ENCODE peak calls at places on chromosomes 5 and 9, in six cellular contexts. T is K562, L is HCT116, K is GM12878, D is SK-N-SH, H is H1. P is an unnamed sample. For H3K4me1, the result is how much of the 10 kb centered on the place peaks cover.

GRCh38 chr9:81826541-81826906 is 101.7 kb upstream of the SPATA31D4 start:
- DNase-seq in D (no peak), L (no peak), K (no peak), H (no peak), T (no peak), P (no peak)

GRCh38 chr5:147913786-147914185 is 7.4 kb upstream of the C5orf46 start:
- DNase-seq in H (no peak), D (no peak), K (no peak), L (no peak), T (no peak), P (no peak)

GRCh38 chr5:146528232-146528631 is 12.2 kb upstream of the GPR151 start:
- DNase-seq in H (no peak), T (no peak), K (no peak), D (no peak), L (no peak), P (no peak)

GRCh38 chr5:126694403-126694802 is 82.5 kb upstream of the LMNB1 start:
- DNase-seq in T (no peak), K (no peak), L (no peak), H (no peak), D (no peak), P (no peak)

GRCh38 chr5:61397238-61397637 is 65.2 kb downstream of the ZSWIM6 start:
- DNase-seq in H (no peak), D (no peak), L (no peak), K (no peak), T (no peak), P (no peak)

GRCh38 chr5:26955161-26955560 is 83.2 kb downstream of the CDH9 start:
- DNase-seq in D (no peak), K (no peak), H (no peak), T (no peak), L (no peak), P (no peak)

GRCh38 chr5:134086943-134087305 is 27.6 kb upstream of the TCF7 start:
- DNase-seq in D (no peak), H (no peak), T (no peak), K (no peak), L (no peak), P (no peak)

GRCh38 chr5:1804001-1804690 is 2.9 kb downstream of the NDUFS6 start:
- DNase-seq in H (no peak), K (no peak), D (no peak), T (no peak), L (no peak), P (no peak)

GRCh38 chr5:154475613-154476342 is 2.2 kb downstream of the HAND1 start:
- DNase-seq in D (no peak), H (peak), T (no peak), K (no peak), L (no peak), P (no peak)

GRCh38 chr5:157915638-157916037 is 56.7 kb upstream of the CLINT1 start:
- DNase-seq in K (no peak), D (peak), T (peak), L (no peak), H (no peak), P (no peak)

GRCh38 chr5:123098767-123099513 is 9.9 kb downstream of the PRDM6 start:
- DNase-seq in T (no peak), K (no peak), H (no peak), D (peak), L (no peak), P (no peak)

GRCh38 chr9:107637421-107638420 is 148.2 kb upstream of the KLF4 start:
- DNase-seq in T (no peak), H (peak), D (peak), L (no peak), K (no peak), P (peak)

GRCh38 chr5:55313870-55314617 is 6.3 kb downstream of the MTREX start:
- DNase-seq in T (no peak), D (no peak), K (no peak), H (no peak), L (no peak), P (no peak)

GRCh38 chr5:67257500-67257899 is 60.9 kb upstream of the CD180 start:
- DNase-seq in L (no peak), K (no peak), H (no peak), T (no peak), D (no peak), P (no peak)

GRCh38 chr9:100222674-100223073 is 123.6 kb downstream of the INVS start:
- DNase-seq in T (peak), H (no peak), L (no peak), D (peak), K (no peak), P (no peak)

GRCh38 chr9:90162326-90162725 is 480.3 kb downstream of the DIRAS2 start:
- DNase-seq in K (no peak), D (no peak), H (no peak), L (no peak), T (no peak), P (no peak)

GRCh38 chr9:113461943-113462342 is 1.6 kb upstream of the RGS3 start:
- DNase-seq in T (no peak), D (no peak), L (no peak), K (no peak), H (no peak), P (no peak)

GRCh38 chr5:17463653-17464052 is 34.4 kb upstream of the TAF11L2 start:
- DNase-seq in D (no peak), H (no peak), L (no peak), K (no peak), T (no peak), P (peak)

GRCh38 chr5:55904152-55904551 is 53.0 kb downstream of the IL31RA start:
- DNase-seq in D (no peak), L (no peak), T (no peak), H (no peak), K (no peak), P (no peak)

GRCh38 chr9:123536455-123536868 is 180.5 kb downstream of the CRB2 start:
- DNase-seq in T (no peak), K (peak), L (no peak), H (no peak), D (no peak), P (no peak)

GRCh38 chr5:33073856-33074255 is 362.7 kb downstream of the NPR3 start:
- DNase-seq in T (no peak), D (no peak), H (no peak), K (no peak), L (no peak), P (no peak)

GRCh38 chr9:38018964-38019602 is 49.9 kb downstream of the SHB start:
- DNase-seq in L (no peak), H (no peak), T (peak), K (no peak), D (no peak), P (no peak)

GRCh38 chr9:18473551-18474279 is at the start of gene ADAMTSL1:
- DNase-seq in D (peak), H (peak), L (no peak), K (no peak), T (no peak), P (peak)

GRCh38 chr9:132965478-132965877 is 13.0 kb upstream of the GFI1B start:
- DNase-seq in D (no peak), L (no peak), T (no peak), K (no peak), H (no peak), P (no peak)

GRCh38 chr9:111634860-111635259 is 3.7 kb downstream of the DNAJC25 start:
- DNase-seq in H (no peak), L (no peak), K (no peak), T (no peak), D (no peak), P (no peak)

GRCh38 chr5:30479104-30479503 is 714.4 kb upstream of the CDH6 start:
- DNase-seq in T (no peak), H (no peak), K (no peak), L (no peak), D (no peak), P (no peak)

GRCh38 chr9:130041648-130042405 is 1.2 kb downstream of the FNBP1 start:
- DNase-seq in K (no peak), T (no peak), D (peak), L (no peak), H (peak), P (no peak)

GRCh38 chr5:18397393-18397792 is 763.1 kb downstream of the TAF11L14 start:
- DNase-seq in D (no peak), H (no peak), K (no peak), L (no peak), T (no peak), P (no peak)

GRCh38 chr5:174514983-174515394 is 209.4 kb upstream of the MSX2 start:
- DNase-seq in K (no peak), H (no peak), T (no peak), L (no peak), D (no peak), P (no peak)

GRCh38 chr5:16550316-16550952 is 66.4 kb downstream of the RETREG1 start:
- DNase-seq in K (no peak), D (peak), T (peak), L (peak), H (peak), P (peak)

GRCh38 chr9:134928796-134929559 is 11.3 kb upstream of the FCN1 start:
- DNase-seq in H (no peak), K (no peak), L (no peak), T (peak), D (no peak), P (no peak)

GRCh38 chr5:1514027-1514818 is 9.5 kb downstream of the LPCAT1 start:
- DNase-seq in D (peak), T (no peak), H (no peak), L (no peak), K (no peak), P (no peak)

GRCh38 chr9:30235564-30235963 is 2148.9 kb upstream of the ACO1 start:
- DNase-seq in K (no peak), T (no peak), D (no peak), L (no peak), H (no peak), P (no peak)

GRCh38 chr5:18483386-18483785 is 849.1 kb downstream of the TAF11L14 start:
- DNase-seq in D (no peak), L (no peak), T (no peak), H (no peak), K (no peak), P (no peak)

GRCh38 chr5:36156124-36156601 is 4.3 kb downstream of the SKP2 start:
- DNase-seq in T (no peak), H (no peak), L (no peak), D (no peak), K (no peak), P (no peak)

GRCh38 chr5:32254987-32255900 is 57.5 kb downstream of the MTMR12 start:
- DNase-seq in H (no peak), L (no peak), D (no peak), T (no peak), K (no peak), P (no peak)

GRCh38 chr5:98314262-98314661 is 459.2 kb upstream of the RGMB start:
- DNase-seq in K (no peak), H (no peak), L (no peak), T (no peak), D (no peak), P (no peak)

GRCh38 chr9:126292736-126293521 is 33.7 kb upstream of the MVB12B start:
- DNase-seq in L (no peak), K (no peak), H (no peak), T (no peak), D (no peak), P (no peak)

GRCh38 chr9:137115394-137116026 is 977 bp upstream of the DPP7 start:
- DNase-seq in L (no peak), K (no peak), T (no peak), H (peak), D (peak), P (no peak)

GRCh38 chr9:137117269-137117731 is 2.8 kb upstream of the DPP7 start:
- DNase-seq in K (no peak), T (no peak), L (no peak), H (no peak), D (no peak), P (no peak)

GRCh38 chr9:137116728-137117127 is 2.2 kb upstream of the DPP7 start:
- DNase-seq in L (no peak), D (no peak), T (peak), H (no peak), K (no peak), P (no peak)

GRCh38 chr9:137114613-137115393 is at the start of gene DPP7:
- DNase-seq in L (no peak), D (peak), K (no peak), H (peak), T (peak), P (no peak)

DNA sequence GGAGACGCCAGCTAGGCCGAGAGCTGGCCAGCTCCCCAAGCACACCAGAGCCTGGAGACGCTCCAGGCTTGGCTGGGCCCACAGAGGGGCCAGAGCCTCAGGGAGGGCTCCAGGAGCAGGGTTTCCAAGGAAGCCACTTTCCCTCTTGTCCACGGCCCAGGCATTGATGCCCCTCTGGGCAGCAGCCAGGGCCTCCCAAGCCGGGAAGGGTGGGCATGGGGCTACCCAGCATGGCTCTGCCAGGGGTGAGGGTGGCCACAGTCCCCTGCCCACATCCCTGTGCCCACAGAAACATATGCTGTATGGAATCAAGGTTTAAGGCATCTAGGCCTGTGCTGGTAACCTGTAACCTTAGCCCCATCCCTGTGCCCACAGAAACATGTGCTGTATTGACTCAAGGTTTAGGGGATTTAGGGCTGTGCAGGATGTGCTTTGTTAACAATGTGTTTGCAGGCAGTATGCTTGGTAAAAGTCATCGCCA is 1.5 kb upstream of the DPP7 start:
- DNase-seq in K (no peak), T (no peak), H (no peak), D (no peak), L (no peak), P (no peak)
- H3K4me3 ChIP-seq in K (no peak), T (no peak), H (no peak), D (no peak), L (no peak), P (no peak)

GRCh38 chr5:124741711-124742496 is 4.5 kb downstream of the ZNF608 start:
- DNase-seq in H (peak), T (no peak), L (peak), K (no peak), D (no peak), P (no peak)
- TF ChIP-seq YY1 in H (no peak), T (no peak), L (peak), K (no peak), D (no peak), P (no peak)

DNA sequence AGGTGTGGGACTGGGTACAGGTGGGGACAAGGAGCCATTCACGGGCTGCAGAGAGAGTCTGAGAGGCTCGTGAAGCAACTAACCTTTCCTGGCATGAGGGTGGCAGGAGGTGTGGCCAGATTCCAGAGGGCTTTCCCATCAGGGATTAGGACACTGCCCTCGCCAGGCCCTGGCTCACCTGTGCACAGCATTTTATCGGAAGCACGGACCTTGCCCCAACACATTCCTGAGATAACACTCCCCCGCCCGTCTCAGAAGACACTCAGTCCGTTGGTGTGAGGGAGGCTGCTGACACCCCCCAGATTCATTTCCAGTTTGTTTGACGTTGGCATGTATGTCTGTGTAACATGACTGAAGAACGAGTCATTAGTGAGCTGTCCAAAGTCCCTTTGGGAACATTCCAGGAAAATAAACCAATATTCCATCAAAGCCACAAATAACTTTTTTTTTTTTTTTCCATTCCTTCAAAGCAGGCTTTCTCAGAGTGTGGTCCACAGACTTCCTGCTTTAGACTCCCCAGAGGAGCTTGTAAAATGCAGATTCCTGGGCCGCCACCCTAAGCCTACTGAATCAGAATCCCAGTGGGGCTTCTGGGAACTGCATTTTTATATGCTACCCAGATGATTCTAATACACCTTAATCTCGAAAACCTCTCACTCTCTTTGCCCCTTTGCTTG is 23.4 kb downstream of the WWC1 start:
- DNase-seq in L (peak), T (no peak), D (no peak), H (no peak), K (no peak), P (no peak)
- H3K4me1 ChIP-seq in L (half or more), T (under half), D (under half), H (under half), K (under half), P (under half)

DNA sequence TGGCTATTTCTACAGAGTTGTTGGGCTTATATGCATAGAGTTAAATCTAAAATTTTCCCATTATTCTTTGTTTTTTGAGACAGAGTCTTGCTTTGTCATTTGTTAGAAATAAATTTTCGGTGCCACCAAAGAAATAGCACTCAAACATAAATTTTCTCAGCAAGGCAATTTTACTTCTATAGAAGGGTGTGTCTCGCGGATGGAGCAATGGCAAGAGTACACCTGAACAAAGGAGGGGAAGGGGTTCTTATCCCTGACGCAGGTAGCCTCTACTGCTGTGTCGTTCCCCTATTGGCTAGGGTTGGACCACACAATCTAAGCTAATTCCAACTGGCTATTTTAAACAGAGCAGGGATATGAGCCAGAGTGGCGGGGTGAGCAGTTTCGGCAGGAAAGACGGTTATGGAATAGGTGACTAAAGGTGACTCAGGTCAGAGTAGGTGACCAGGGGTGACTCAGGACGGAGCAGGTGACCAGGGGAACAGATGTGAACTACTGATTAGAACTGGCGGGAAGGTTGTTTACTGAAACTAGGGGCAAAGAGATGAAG is 57.2 kb downstream of the C9orf85 start:
- DNase-seq in D (no peak), H (no peak), L (no peak), T (no peak), K (no peak), P (no peak)
- H3K4me3 ChIP-seq in D (no peak), H (no peak), L (no peak), T (no peak), K (no peak), P (no peak)

GRCh38 chr5:9765421-9765820 is 135.3 kb upstream of the TAS2R1 start:
- DNase-seq in D (peak), L (no peak), H (no peak), K (no peak), T (no peak), P (no peak)

GRCh38 chr5:9761706-9762105 is 131.6 kb upstream of the TAS2R1 start:
- DNase-seq in L (no peak), K (no peak), H (no peak), D (no peak), T (no peak), P (no peak)

GRCh38 chr5:9771079-9771478 is 140.9 kb upstream of the TAS2R1 start:
- DNase-seq in H (no peak), T (no peak), K (no peak), L (no peak), D (no peak), P (no peak)

DNA sequence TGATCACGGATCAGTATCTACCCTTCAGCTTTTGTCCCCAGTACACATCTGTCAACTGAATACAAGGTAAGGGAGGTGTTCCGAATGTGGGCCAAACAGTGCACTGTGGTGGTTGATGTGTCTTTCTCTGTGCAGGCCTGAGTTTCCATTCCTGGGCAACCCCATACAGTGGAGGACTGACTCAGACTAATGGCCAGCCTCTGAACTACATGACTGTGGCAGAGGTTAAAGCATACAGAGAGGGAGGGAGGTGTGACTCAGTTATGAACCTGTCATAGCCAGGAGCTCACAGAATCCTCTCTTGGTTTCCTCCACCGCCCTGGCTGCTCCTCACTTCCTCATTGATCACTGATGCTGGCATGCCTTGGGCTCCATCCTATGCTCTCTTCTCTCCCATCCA is 136.4 kb upstream of the TAS2R1 start:
- DNase-seq in D (no peak), L (no peak), H (no peak), T (no peak), K (no peak), P (no peak)
- TF ChIP-seq YY1 in D (no peak), L (no peak), H (no peak), T (no peak), K (no peak), P (no peak)

GRCh38 chr9:105259274-105259673 is 14.8 kb downstream of the SLC44A1 start:
- DNase-seq in D (no peak), L (no peak), K (no peak), T (no peak), H (no peak), P (no peak)
- H3K4me1 ChIP-seq in D (under half), L (under half), K (under half), T (under half), H (under half), P (under half)

DNA sequence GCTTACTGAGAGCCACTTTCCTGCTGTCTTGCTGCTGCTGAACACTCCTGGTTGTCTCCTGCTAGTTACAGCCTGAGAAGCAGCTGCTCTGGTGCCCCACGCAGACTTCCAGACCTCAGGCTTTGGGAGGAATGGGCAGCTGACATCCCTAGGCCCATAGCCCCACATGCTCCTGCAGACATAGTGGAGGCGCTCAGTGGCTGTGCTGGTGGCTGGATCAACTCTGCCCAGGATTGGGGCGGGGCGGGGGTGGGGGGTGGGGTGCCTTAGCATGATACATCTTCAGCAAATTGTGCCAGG is 93.9 kb downstream of the DAB2IP start:
- DNase-seq in L (no peak), H (no peak), T (no peak), K (no peak), D (no peak), P (no peak)
- H3K4me3 ChIP-seq in L (no peak), H (no peak), T (no peak), K (no peak), D (no peak), P (no peak)

GRCh38 chr9:94767331-94768099 is 41.0 kb downstream of the AOPEP start:
- DNase-seq in H (no peak), K (no peak), D (no peak), T (no peak), L (no peak), P (no peak)
- TF ChIP-seq YY1 in H (no peak), K (no peak), D (no peak), T (no peak), L (no peak), P (no peak)